ENCODE peak calls at places on chromosomes 1 and 21, in four cellular contexts. X is stomach, H is OCI-LY7, J is pancreas. U is an unnamed sample. For H3K9me3, the result is how much of the 10 kb centered on the place peaks cover.

GRCh38 chr1:53581476-53581875 is 122.3 kb downstream of the DMRTB1 start:
- DNase-seq in X (no peak), J (no peak), H (no peak), U (no peak)

GRCh38 chr21:32768530-32768929 is 3.0 kb downstream of the PAXBP1 start:
- DNase-seq in X (no peak), H (no peak), J (no peak), U (no peak)

GRCh38 chr1:56065729-56066128 is 513.6 kb downstream of the PLPP3 start:
- DNase-seq in J (no peak), X (no peak), H (no peak), U (no peak)

GRCh38 chr21:44718571-44718970 is 7.2 kb upstream of the TSPEAR start:
- DNase-seq in J (no peak), H (peak), X (no peak), U (no peak)

GRCh38 chr1:204834329-204834728 is 36.3 kb upstream of the NFASC start:
- DNase-seq in J (no peak), H (no peak), X (no peak), U (no peak)

GRCh38 chr1:190067592-190067991 is 410.1 kb downstream of the BRINP3 start:
- DNase-seq in X (no peak), H (no peak), J (no peak), U (no peak)

GRCh38 chr1:247400685-247401084 is 15.3 kb upstream of the NLRP3 start:
- DNase-seq in J (no peak), X (no peak), H (no peak), U (no peak)

GRCh38 chr1:29383972-29384371 is 147.7 kb downstream of the PTPRU start:
- DNase-seq in X (no peak), J (no peak), H (no peak), U (no peak)

GRCh38 chr1:113394863-113395259 is 4.5 kb downstream of the MAGI3 start:
- DNase-seq in J (no peak), X (no peak), H (no peak), U (no peak)

GRCh38 chr1:192575499-192576189 is at the start of gene RGS1:
- DNase-seq in J (no peak), H (peak), X (peak), U (peak)

GRCh38 chr21:41779659-41780058 is 12.8 kb upstream of the RIPK4 start:
- DNase-seq in J (no peak), X (peak), H (no peak), U (no peak)

GRCh38 chr1:246954126-246954525 is 22.4 kb upstream of the AHCTF1 start:
- DNase-seq in X (no peak), J (no peak), H (no peak), U (no peak)

GRCh38 chr1:208093754-208094719 is 150.1 kb downstream of the PLXNA2 start:
- DNase-seq in X (peak), H (peak), J (no peak), U (peak)

GRCh38 chr1:148334339-148335130 is 148.6 kb downstream of the PPIAL4G start:
- DNase-seq in X (peak), H (peak), J (peak), U (peak)

GRCh38 chr21:33078907-33079582 is 9.1 kb downstream of the OLIG1 start:
- DNase-seq in X (no peak), J (no peak), H (no peak), U (no peak)

GRCh38 chr1:210250665-210250997 is 18.0 kb downstream of the SERTAD4 start:
- DNase-seq in H (no peak), J (no peak), X (peak), U (no peak)

GRCh38 chr21:45973475-45974072 is 8.0 kb upstream of the COL6A1 start:
- DNase-seq in H (no peak), J (peak), X (peak), U (no peak)

GRCh38 chr1:224065455-224065854 is 48.5 kb upstream of the FBXO28 start:
- DNase-seq in H (peak), X (peak), J (no peak), U (no peak)

GRCh38 chr1:223230161-223230881 is 87.3 kb upstream of the TLR5 start:
- DNase-seq in X (no peak), H (no peak), J (no peak), U (no peak)

GRCh38 chr21:23853796-23854379 is 1753.4 kb downstream of the MRPL39 start:
- DNase-seq in X (no peak), H (peak), J (no peak), U (no peak)

GRCh38 chr1:12005488-12006166 is 13.7 kb upstream of the MIIP start:
- DNase-seq in X (no peak), J (peak), H (no peak), U (no peak)

GRCh38 chr1:45863117-45863670 is 59.8 kb downstream of the MAST2 start:
- DNase-seq in J (no peak), X (no peak), H (peak), U (no peak)

GRCh38 chr1:84069236-84069845 is 70.4 kb upstream of the TTLL7 start:
- DNase-seq in H (peak), X (no peak), J (no peak), U (no peak)

GRCh38 chr1:42306977-42307376 is 28.1 kb downstream of the FOXJ3 start:
- DNase-seq in H (no peak), J (no peak), X (no peak), U (no peak)
- H3K9me3 ChIP-seq in H (under half), J (under half), X (under half), U (under half)

GRCh38 chr1:21899972-21900371 is 37.1 kb downstream of the HSPG2 start:
- DNase-seq in H (no peak), J (no peak), X (no peak), U (no peak)

GRCh38 chr1:21897844-21898243 is 39.3 kb downstream of the HSPG2 start:
- DNase-seq in X (no peak), J (no peak), H (no peak), U (no peak)

GRCh38 chr1:21900766-21901472 is 36.2 kb downstream of the HSPG2 start:
- DNase-seq in J (no peak), X (no peak), H (no peak), U (no peak)

GRCh38 chr1:21898326-21899155 is 38.6 kb downstream of the HSPG2 start:
- DNase-seq in J (no peak), X (no peak), H (no peak), U (peak)

GRCh38 chr1:21899267-21899810 is 37.8 kb downstream of the HSPG2 start:
- DNase-seq in J (no peak), H (no peak), X (no peak), U (no peak)
- H3K27ac ChIP-seq in J (no peak), H (no peak), X (peak), U (peak)

GRCh38 chr1:5711079-5711478 is 281.1 kb downstream of the NPHP4 start:
- DNase-seq in X (no peak), H (no peak), J (no peak), U (peak)

GRCh38 chr1:5709461-5709860 is 282.8 kb downstream of the NPHP4 start:
- DNase-seq in J (no peak), X (no peak), H (no peak), U (peak)

GRCh38 chr1:5713101-5713820 is 279.0 kb downstream of the NPHP4 start:
- DNase-seq in J (no peak), H (no peak), X (peak), U (no peak)

GRCh38 chr1:5709976-5710375 is 282.2 kb downstream of the NPHP4 start:
- DNase-seq in H (peak), J (no peak), X (no peak), U (no peak)

DNA sequence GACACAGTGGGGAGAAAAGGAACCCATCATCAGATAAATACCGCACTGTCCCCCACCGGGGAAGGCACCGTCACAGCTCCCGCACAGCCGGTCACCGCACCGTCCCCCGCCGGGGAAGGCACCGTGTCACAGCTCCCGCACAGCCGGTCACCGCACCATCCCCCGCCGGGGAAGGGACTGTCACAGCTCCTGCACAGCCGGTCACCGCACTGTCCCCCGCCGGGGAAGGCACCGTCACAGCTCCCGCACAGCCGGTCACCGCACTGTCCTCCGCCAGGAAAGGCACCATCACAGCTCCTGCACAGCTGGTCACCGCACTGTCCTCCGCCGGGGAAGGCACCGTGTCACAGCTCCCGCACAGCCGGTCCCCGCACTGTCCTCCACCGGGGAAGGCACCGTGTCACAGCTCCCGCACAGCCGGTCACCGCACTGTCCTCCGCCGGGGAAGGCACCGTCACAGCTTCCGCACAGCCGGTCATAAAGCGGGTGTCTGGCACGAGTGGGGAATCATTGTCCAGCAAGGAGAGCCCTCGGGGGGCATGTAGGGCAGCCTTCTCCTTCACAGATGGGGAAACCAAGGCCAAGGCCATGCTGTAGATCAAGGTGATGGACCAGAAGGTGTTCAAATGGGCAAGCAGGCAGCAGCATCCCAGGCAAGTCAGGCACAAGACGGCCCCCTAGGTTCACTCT is 280.1 kb downstream of the NPHP4 start:
- DNase-seq in J (no peak), H (no peak), X (no peak), U (peak)
- H3K9me3 ChIP-seq in J (under half), H (under half), X (under half), U (under half)

GRCh38 chr1:150842964-150843363 is 33.4 kb downstream of the ARNT start:
- DNase-seq in X (no peak), H (no peak), J (no peak), U (no peak)
- H3K27ac ChIP-seq in X (no peak), H (no peak), J (no peak), U (no peak)

U was measured in left lung.